ENCODE peak calls at places on chromosomes 12 and 14, in seven cellular contexts. G is body of pancreas, A is SW 1271, J is fibroblast of mammary gland, H is GM04504, W is MCF 10A, E is left cardiac atrium. D is an unnamed sample.
A peak's percentile ranks its signal among the peaks of the same experiment; 100 is the strongest.

GRCh38 chr12:122882908-122883563 is 12.9 kb downstream of the VPS37B start:
- DNase-seq in G (no peak), A (no peak), J (no peak), H (no peak), W (no peak), E (no peak), D (no peak)

GRCh38 chr12:118397693-118398440 is 21.5 kb downstream of the SUDS3 start:
- DNase-seq in G (no peak), A (no peak), J (no peak), H (no peak), W (no peak), E (no peak), D (no peak)

GRCh38 chr14:91509083-91509877 is 830 bp downstream of the PPP4R3A start:
- DNase-seq in G (peak; percentile 55), A (peak; percentile 42), J (no peak), H (no peak), W (peak; percentile 37), E (peak; percentile 37), D (peak; percentile 6)

GRCh38 chr12:116544656-116545055 is 14.5 kb upstream of the MAP1LC3B2 start:
- DNase-seq in G (no peak), A (no peak), J (peak; percentile 34), H (no peak), W (no peak), E (no peak), D (no peak)

GRCh38 chr12:131943876-131944275 is 5.9 kb upstream of the EP400 start:
- DNase-seq in G (no peak), A (no peak), J (no peak), H (no peak), W (no peak), E (peak; percentile 2), D (no peak)

GRCh38 chr12:11969437-11970154 is 101.1 kb upstream of the BCL2L14 start:
- DNase-seq in G (no peak), A (no peak), J (no peak), H (no peak), W (no peak), E (no peak), D (peak; percentile 16)

GRCh38 chr14:51652168-51653095 is 722 bp downstream of the FRMD6 start:
- DNase-seq in G (peak; percentile 27), A (no peak), J (no peak), H (no peak), W (no peak), E (peak; percentile 59), D (no peak)

GRCh38 chr12:2154050-2154449 is 101.3 kb downstream of the CACNA1C start:
- DNase-seq in G (no peak), A (no peak), J (peak; percentile 76), H (no peak), W (no peak), E (no peak), D (no peak)

GRCh38 chr12:267581-268482 is 5.2 kb upstream of the SLC6A13 start:
- DNase-seq in G (no peak), A (no peak), J (no peak), H (no peak), W (no peak), E (no peak), D (no peak)

GRCh38 chr12:109741970-109742372 is 28.3 kb downstream of the FAM222A start:
- DNase-seq in G (peak; percentile 2), A (no peak), J (no peak), H (no peak), W (no peak), E (peak; percentile 6), D (no peak)

GRCh38 chr12:9750276-9751203 is 10.2 kb downstream of the CD69 start:
- DNase-seq in G (peak; percentile 50), A (peak; percentile 79), J (peak; percentile 68), H (peak; percentile 28), W (peak; percentile 70), E (peak; percentile 33), D (peak; percentile 81)

GRCh38 chr12:24045816-24046257 is 96.4 kb upstream of the SOX5 start:
- DNase-seq in G (no peak), A (no peak), J (peak; percentile 88), H (no peak), W (peak; percentile 96), E (peak; percentile 40), D (no peak)

GRCh38 chr14:92564361-92565039 is 50.9 kb downstream of the RIN3 start:
- DNase-seq in G (peak; percentile 47), A (no peak), J (no peak), H (no peak), W (no peak), E (peak; percentile 53), D (no peak)

GRCh38 chr14:92607702-92608429 is 94.3 kb downstream of the RIN3 start:
- DNase-seq in G (no peak), A (no peak), J (peak; percentile 98), H (peak; percentile 65), W (peak; percentile 87), E (no peak), D (no peak)

GRCh38 chr12:15306605-15307004 is 15.7 kb upstream of the PTPRO start:
- DNase-seq in G (no peak), A (no peak), J (no peak), H (no peak), W (no peak), E (no peak), D (no peak)

GRCh38 chr14:77653473-77653872 is 37.0 kb upstream of the SPTLC2 start:
- DNase-seq in G (no peak), A (no peak), J (no peak), H (no peak), W (no peak), E (no peak), D (no peak)

GRCh38 chr14:77314043-77314442 is 6.6 kb downstream of the POMT2 start:
- DNase-seq in G (no peak), A (peak; percentile 36), J (peak; percentile 91), H (peak; percentile 95), W (peak; percentile 78), E (no peak), D (no peak)

GRCh38 chr12:104297477-104298113 is 5.9 kb upstream of the EID3 start:
- DNase-seq in G (no peak), A (no peak), J (no peak), H (no peak), W (no peak), E (no peak), D (no peak)

GRCh38 chr14:45434221-45434620 is 181.2 kb upstream of the MIS18BP1 start:
- DNase-seq in G (no peak), A (no peak), J (no peak), H (no peak), W (no peak), E (no peak), D (no peak)

GRCh38 chr14:23564181-23564812 is 3.3 kb downstream of the AP1G2 start:
- DNase-seq in G (no peak), A (no peak), J (no peak), H (no peak), W (no peak), E (no peak), D (no peak)

GRCh38 chr14:102965282-102965681 is 42.8 kb downstream of the AMN start:
- DNase-seq in G (no peak), A (no peak), J (no peak), H (no peak), W (peak; percentile 42), E (no peak), D (no peak)

GRCh38 chr12:121805800-121806555 is 2.2 kb downstream of the SETD1B start:
- DNase-seq in G (no peak), A (no peak), J (no peak), H (no peak), W (no peak), E (peak; percentile 19), D (no peak)

GRCh38 chr12:115963030-115963480 is 314.4 kb downstream of the MED13L start:
- DNase-seq in G (no peak), A (no peak), J (peak; percentile 69), H (no peak), W (peak; percentile 41), E (no peak), D (no peak)

GRCh38 chr12:47652491-47653234 is 53.2 kb downstream of the RPAP3 start:
- DNase-seq in G (peak; percentile 28), A (no peak), J (no peak), H (no peak), W (no peak), E (no peak), D (no peak)

GRCh38 chr14:85471156-85471555 is 58.8 kb upstream of the FLRT2 start:
- DNase-seq in G (no peak), A (no peak), J (peak; percentile 50), H (peak; percentile 62), W (no peak), E (no peak), D (no peak)

GRCh38 chr12:61137677-61138380 is 1122.4 kb upstream of the USP15 start:
- DNase-seq in G (no peak), A (no peak), J (no peak), H (no peak), W (no peak), E (no peak), D (no peak)

GRCh38 chr12:87272846-87273245 is 756.4 kb downstream of the C12orf50 start:
- DNase-seq in G (no peak), A (no peak), J (no peak), H (no peak), W (no peak), E (no peak), D (no peak)

GRCh38 chr14:104025481-104025975 is 60.0 kb upstream of the ASPG start:
- DNase-seq in G (no peak), A (no peak), J (no peak), H (no peak), W (no peak), E (no peak), D (no peak)

GRCh38 chr14:37241206-37241605 is 43.5 kb downstream of the MIPOL1 start:
- DNase-seq in G (no peak), A (no peak), J (no peak), H (no peak), W (no peak), E (no peak), D (no peak)

GRCh38 chr12:3117628-3118027 is 40.4 kb downstream of the TSPAN9 start:
- DNase-seq in G (no peak), A (no peak), J (peak; percentile 94), H (peak; percentile 87), W (peak; percentile 95), E (peak; percentile 20), D (no peak)

GRCh38 chr12:84874125-84874824 is 38.3 kb downstream of the SLC6A15 start:
- DNase-seq in G (no peak), A (peak; percentile 77), J (peak; percentile 76), H (peak; percentile 25), W (peak; percentile 69), E (no peak), D (peak; percentile 29)

GRCh38 chr12:133165776-133166175 is 15.5 kb upstream of the ZNF268 start:
- DNase-seq in G (no peak), A (no peak), J (no peak), H (no peak), W (peak; percentile 8), E (no peak), D (no peak)

GRCh38 chr12:102484732-102485069 is 4.3 kb upstream of the IGF1 start:
- DNase-seq in G (no peak), A (no peak), J (no peak), H (no peak), W (no peak), E (no peak), D (no peak)

GRCh38 chr14:74793506-74794155 is 30.5 kb downstream of the YLPM1 start:
- DNase-seq in G (no peak), A (no peak), J (peak; percentile 36), H (no peak), W (peak; percentile 2), E (no peak), D (no peak)

GRCh38 chr12:4962539-4963486 is 53.1 kb downstream of the KCNA1 start:
- DNase-seq in G (no peak), A (no peak), J (peak; percentile 1), H (no peak), W (peak; percentile 22), E (no peak), D (no peak)

D was measured in NCI-H526 treated with DMSO at 0.1 percent for 48 hours.